ENCODE peak calls at places on chromosomes 16 and 17, in four cellular contexts. One of them, this sample, is unnamed.

GRCh38 chr17:8421571-8421970 is 14.1 kb upstream of the NDEL1 start:
- DNase-seq in K562: no peak
- DNase-seq in H1: no peak
- DNase-seq in GM12878: no peak
- DNase-seq in this sample: no peak

GRCh38 chr16:22373662-22374310 is 633 bp downstream of the CDR2 start:
- DNase-seq in H1: no peak
- DNase-seq in K562: peak
- DNase-seq in GM12878: no peak
- DNase-seq in this sample: no peak

GRCh38 chr17:82940226-82941020 is 100.6 kb upstream of the ZNF750 start:
- DNase-seq in GM12878: no peak
- DNase-seq in H1: no peak
- DNase-seq in K562: no peak
- DNase-seq in this sample: no peak

GRCh38 chr17:45706033-45706432 is 78.1 kb upstream of the CRHR1 start:
- DNase-seq in H1: no peak
- DNase-seq in GM12878: no peak
- DNase-seq in K562: no peak
- DNase-seq in this sample: no peak

GRCh38 chr17:64585146-64585545 is 77.0 kb downstream of the SMURF2 start:
- DNase-seq in H1: no peak
- DNase-seq in GM12878: no peak
- DNase-seq in K562: no peak
- DNase-seq in this sample: no peak

GRCh38 chr16:8798174-8798527 is 512 bp downstream of the PMM2 start:
- DNase-seq in K562: peak
- DNase-seq in H1: no peak
- DNase-seq in GM12878: no peak
- DNase-seq in this sample: peak

GRCh38 chr16:85697441-85697840 is 8.7 kb upstream of the GINS2 start:
- DNase-seq in GM12878: no peak
- DNase-seq in H1: no peak
- DNase-seq in K562: no peak
- DNase-seq in this sample: no peak

GRCh38 chr17:31582151-31582907 is 190.9 kb downstream of the RAB11FIP4 start:
- DNase-seq in K562: no peak
- DNase-seq in H1: no peak
- DNase-seq in GM12878: peak
- DNase-seq in this sample: no peak

GRCh38 chr16:4653981-4654380 is 29.4 kb downstream of the MGRN1 start:
- DNase-seq in H1: no peak
- DNase-seq in GM12878: no peak
- DNase-seq in K562: no peak
- DNase-seq in this sample: no peak

GRCh38 chr17:44598329-44598728 is 41.0 kb downstream of the FZD2 start:
- DNase-seq in H1: no peak
- DNase-seq in K562: no peak
- DNase-seq in GM12878: no peak
- DNase-seq in this sample: no peak

GRCh38 chr17:59840908-59841666 is 51.7 kb downstream of the TUBD1 start:
- DNase-seq in K562: peak
- DNase-seq in H1: no peak
- DNase-seq in GM12878: no peak
- DNase-seq in this sample: no peak

GRCh38 chr17:57612202-57613071 is 132.7 kb downstream of the CCDC182 start:
- DNase-seq in GM12878: peak
- DNase-seq in H1: no peak
- DNase-seq in K562: peak
- DNase-seq in this sample: no peak

GRCh38 chr16:54459509-54460235 is 173.1 kb upstream of the IRX3 start:
- DNase-seq in GM12878: no peak
- DNase-seq in K562: no peak
- DNase-seq in H1: no peak
- DNase-seq in this sample: no peak

GRCh38 chr16:1923299-1924034 is 5.3 kb upstream of the HS3ST6 start:
- DNase-seq in GM12878: no peak
- DNase-seq in H1: peak
- DNase-seq in K562: peak
- DNase-seq in this sample: peak

GRCh38 chr17:61504697-61505096 is 52.5 kb downstream of the TBX4 start:
- DNase-seq in GM12878: no peak
- DNase-seq in H1: no peak
- DNase-seq in K562: no peak
- DNase-seq in this sample: no peak
- TF ChIP-seq EGR1 in GM12878: no peak
- TF ChIP-seq EGR1 in H1: no peak
- TF ChIP-seq EGR1 in K562: no peak
- TF ChIP-seq EGR1 in this sample: no peak

DNA sequence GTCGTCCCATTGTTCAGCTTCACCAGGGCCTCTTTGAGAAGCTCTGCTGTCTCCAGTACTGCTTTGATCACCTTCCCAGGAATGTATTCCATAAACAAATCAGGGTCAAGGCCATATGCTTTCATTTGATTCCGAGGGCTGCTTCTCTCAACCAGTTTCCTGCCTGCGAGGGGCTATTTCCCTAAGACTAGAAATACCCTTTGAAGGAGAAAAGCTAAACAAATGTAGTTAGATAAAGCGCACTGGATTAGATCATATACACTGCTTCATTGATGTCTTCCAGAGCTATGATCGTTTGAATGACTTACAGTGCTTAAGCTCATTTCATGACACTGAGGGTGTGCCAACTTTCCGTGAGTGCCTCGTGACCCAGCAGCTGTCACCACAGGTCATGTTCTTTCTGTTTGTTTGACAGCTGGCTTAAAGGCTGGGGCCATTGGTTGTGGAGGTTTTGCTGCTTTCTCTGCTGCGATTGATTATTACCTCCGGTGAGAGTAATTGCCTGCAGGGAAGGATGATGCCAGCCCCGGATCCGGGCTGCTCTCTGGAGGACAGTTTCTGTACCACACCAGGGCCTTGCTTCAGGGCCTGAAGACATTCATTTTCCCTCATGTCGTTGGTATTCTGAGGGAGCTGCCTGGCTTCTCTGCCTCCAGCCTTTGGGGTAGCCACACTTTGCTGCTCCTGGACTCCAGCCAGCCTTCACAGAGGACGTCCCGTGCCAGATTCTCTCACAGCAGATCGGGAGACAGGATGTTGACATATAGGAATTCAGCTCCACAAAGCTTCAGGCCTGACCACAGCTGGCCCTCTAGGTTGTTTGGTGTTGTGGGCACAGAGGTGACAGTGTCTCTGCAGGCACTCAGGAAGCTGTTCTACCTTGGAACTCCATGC is 3.9 kb downstream of the TIMM22 start:
- DNase-seq in GM12878: no peak
- DNase-seq in H1: no peak
- DNase-seq in K562: no peak
- DNase-seq in this sample: no peak
- TF ChIP-seq EGR1 in GM12878: no peak
- TF ChIP-seq EGR1 in H1: no peak
- TF ChIP-seq EGR1 in K562: no peak
- TF ChIP-seq EGR1 in this sample: no peak

GRCh38 chr17:61579382-61579781 is 11.6 kb downstream of the NACA2 start:
- DNase-seq in K562: no peak
- DNase-seq in H1: no peak
- DNase-seq in GM12878: no peak
- DNase-seq in this sample: no peak

GRCh38 chr17:61581611-61582349 is 9.2 kb downstream of the NACA2 start:
- DNase-seq in H1: no peak
- DNase-seq in K562: no peak
- DNase-seq in GM12878: no peak
- DNase-seq in this sample: no peak

GRCh38 chr17:61580502-61580901 is 10.5 kb downstream of the NACA2 start:
- DNase-seq in H1: no peak
- DNase-seq in GM12878: no peak
- DNase-seq in K562: no peak
- DNase-seq in this sample: no peak

GRCh38 chr17:61578645-61579044 is 12.4 kb downstream of the NACA2 start:
- DNase-seq in GM12878: no peak
- DNase-seq in K562: no peak
- DNase-seq in H1: no peak
- DNase-seq in this sample: no peak

GRCh38 chr17:61579961-61580360 is 11.1 kb downstream of the NACA2 start:
- DNase-seq in K562: peak
- DNase-seq in GM12878: no peak
- DNase-seq in H1: no peak
- DNase-seq in this sample: no peak
- TF ChIP-seq EGR1 in K562: no peak
- TF ChIP-seq EGR1 in GM12878: no peak
- TF ChIP-seq EGR1 in H1: no peak
- TF ChIP-seq EGR1 in this sample: no peak

GRCh38 chr17:48997827-48998556 is 807 bp downstream of the IGF2BP1 start:
- DNase-seq in K562: peak
- DNase-seq in H1: peak
- DNase-seq in GM12878: no peak
- DNase-seq in this sample: no peak
- TF ChIP-seq EGR1 in K562: peak
- TF ChIP-seq EGR1 in H1: no peak
- TF ChIP-seq EGR1 in GM12878: no peak
- TF ChIP-seq EGR1 in this sample: no peak

DNA sequence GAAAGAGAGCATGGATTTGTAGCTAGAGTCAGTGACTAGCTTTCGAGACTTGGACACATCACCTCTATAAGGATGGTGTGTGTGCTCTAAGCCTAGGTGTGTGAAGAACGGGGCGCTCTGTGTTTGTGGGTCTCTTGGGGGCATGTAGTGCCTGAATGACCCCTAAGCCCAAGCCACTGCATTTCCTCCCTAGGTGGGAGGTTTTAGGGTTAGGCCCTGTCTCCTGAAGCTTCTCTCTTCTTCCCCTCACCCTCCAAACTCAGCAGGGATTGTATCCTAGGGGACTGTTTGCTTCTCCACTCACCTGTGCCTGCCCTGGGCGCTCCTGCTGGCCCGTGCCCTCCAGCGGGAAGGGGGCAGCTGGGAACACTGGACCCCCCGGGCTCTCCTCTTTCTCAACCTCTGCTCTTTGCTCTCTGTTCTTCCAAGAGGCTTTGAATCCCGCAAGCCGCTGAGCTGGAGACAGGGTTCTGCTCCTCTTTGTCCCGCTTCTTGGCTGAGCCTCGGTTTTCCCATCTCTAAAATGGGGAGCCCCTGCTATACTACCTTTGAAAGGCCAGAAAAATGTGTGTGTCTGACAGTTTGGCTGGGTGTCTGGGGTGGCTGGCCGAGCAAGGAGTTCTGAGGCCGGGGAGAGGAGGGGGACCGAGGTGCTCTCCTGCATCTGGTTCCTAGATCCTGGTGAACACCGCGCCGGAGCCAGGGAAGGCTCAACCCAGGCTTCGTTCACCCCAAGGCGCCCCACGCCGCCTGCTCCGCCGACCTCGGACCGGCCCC is 810 bp downstream of the CYGB start:
- DNase-seq in H1: no peak
- DNase-seq in GM12878: no peak
- DNase-seq in K562: no peak
- DNase-seq in this sample: no peak
- TF ChIP-seq EGR1 in H1: no peak
- TF ChIP-seq EGR1 in GM12878: no peak
- TF ChIP-seq EGR1 in K562: no peak
- TF ChIP-seq EGR1 in this sample: no peak

DNA sequence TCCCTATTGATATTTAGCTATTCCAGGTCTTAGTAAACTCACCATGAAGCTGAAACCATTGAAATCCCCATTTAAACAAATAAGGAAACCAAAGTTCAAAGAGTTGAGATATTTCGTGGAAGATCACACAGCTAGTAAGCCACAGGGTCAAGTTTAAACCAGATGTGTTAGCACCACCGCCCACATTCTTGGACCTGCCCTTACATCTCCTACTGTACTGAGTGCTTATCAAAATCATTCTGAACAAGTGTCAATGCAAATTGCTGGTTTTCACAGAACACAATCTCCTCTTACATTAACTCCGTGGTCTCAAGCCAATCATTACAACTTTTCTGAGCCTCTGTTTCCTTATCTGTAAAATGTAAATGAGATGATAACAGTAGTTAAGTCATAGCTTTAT is 676.2 kb downstream of the CDH11 start:
- DNase-seq in GM12878: no peak
- DNase-seq in K562: no peak
- DNase-seq in H1: no peak
- DNase-seq in this sample: no peak
- TF ChIP-seq EGR1 in GM12878: no peak
- TF ChIP-seq EGR1 in K562: no peak
- TF ChIP-seq EGR1 in H1: no peak
- TF ChIP-seq EGR1 in this sample: no peak

GRCh38 chr16:15960124-15960971 is 10.9 kb downstream of the ABCC1 start:
- DNase-seq in GM12878: no peak
- DNase-seq in K562: no peak
- DNase-seq in H1: no peak
- DNase-seq in this sample: no peak
- TF ChIP-seq EGR1 in GM12878: no peak
- TF ChIP-seq EGR1 in K562: no peak
- TF ChIP-seq EGR1 in H1: no peak
- TF ChIP-seq EGR1 in this sample: no peak

This sample was measured in HCT116.